ENCODE peak calls at places on chromosomes 3 and 15, in ten cellular contexts. One of them, this sample, is unnamed.

GRCh38 chr3:139135657-139136056 is 91.0 kb upstream of the PRR23C start:
- DNase-seq in RWPE2: no peak
- DNase-seq in H9: no peak
- DNase-seq in mesothelial cell of epicardium: no peak
- DNase-seq in astrocyte: no peak
- DNase-seq in lower leg skin: no peak
- DNase-seq in lung: no peak
- DNase-seq in epithelial cell of esophagus: no peak
- DNase-seq in AG04449: no peak
- DNase-seq in tibial nerve: no peak
- DNase-seq in this sample: no peak

GRCh38 chr3:8239718-8240698 is 261.6 kb upstream of the LMCD1 start:
- DNase-seq in H9: peak
- DNase-seq in lower leg skin: no peak
- DNase-seq in mesothelial cell of epicardium: no peak
- DNase-seq in AG04449: peak
- DNase-seq in lung: no peak
- DNase-seq in astrocyte: peak
- DNase-seq in tibial nerve: no peak
- DNase-seq in epithelial cell of esophagus: peak
- DNase-seq in RWPE2: no peak
- DNase-seq in this sample: peak

GRCh38 chr3:48518069-48518468 is 14.1 kb upstream of the SHISA5 start:
- DNase-seq in H9: no peak
- DNase-seq in lower leg skin: no peak
- DNase-seq in tibial nerve: no peak
- DNase-seq in AG04449: no peak
- DNase-seq in lung: no peak
- DNase-seq in epithelial cell of esophagus: no peak
- DNase-seq in RWPE2: no peak
- DNase-seq in astrocyte: no peak
- DNase-seq in mesothelial cell of epicardium: no peak
- DNase-seq in this sample: no peak

GRCh38 chr15:65336767-65337435 is 32.4 kb downstream of the RNU5B-1 start:
- DNase-seq in H9: no peak
- DNase-seq in tibial nerve: no peak
- DNase-seq in epithelial cell of esophagus: no peak
- DNase-seq in lower leg skin: no peak
- DNase-seq in AG04449: no peak
- DNase-seq in lung: no peak
- DNase-seq in RWPE2: no peak
- DNase-seq in astrocyte: no peak
- DNase-seq in mesothelial cell of epicardium: no peak
- DNase-seq in this sample: no peak

GRCh38 chr3:122727766-122728165 is 47.1 kb downstream of the PARP14 start:
- DNase-seq in RWPE2: no peak
- DNase-seq in astrocyte: no peak
- DNase-seq in lower leg skin: no peak
- DNase-seq in lung: no peak
- DNase-seq in mesothelial cell of epicardium: no peak
- DNase-seq in H9: no peak
- DNase-seq in epithelial cell of esophagus: no peak
- DNase-seq in tibial nerve: no peak
- DNase-seq in AG04449: no peak
- DNase-seq in this sample: no peak

GRCh38 chr3:165788531-165788930 is 48.7 kb downstream of the BCHE start:
- DNase-seq in epithelial cell of esophagus: no peak
- DNase-seq in RWPE2: no peak
- DNase-seq in mesothelial cell of epicardium: no peak
- DNase-seq in tibial nerve: no peak
- DNase-seq in AG04449: no peak
- DNase-seq in lung: no peak
- DNase-seq in lower leg skin: no peak
- DNase-seq in astrocyte: no peak
- DNase-seq in H9: no peak
- DNase-seq in this sample: no peak

GRCh38 chr15:40330368-40330836 is 6.9 kb downstream of the INAFM2 start:
- DNase-seq in epithelial cell of esophagus: no peak
- DNase-seq in lung: peak
- DNase-seq in AG04449: no peak
- DNase-seq in tibial nerve: no peak
- DNase-seq in H9: no peak
- DNase-seq in lower leg skin: no peak
- DNase-seq in RWPE2: no peak
- DNase-seq in astrocyte: peak
- DNase-seq in mesothelial cell of epicardium: no peak
- DNase-seq in this sample: no peak

GRCh38 chr3:162034368-162034767 is 537.8 kb downstream of the OTOL1 start:
- DNase-seq in astrocyte: peak
- DNase-seq in AG04449: peak
- DNase-seq in RWPE2: no peak
- DNase-seq in H9: no peak
- DNase-seq in lower leg skin: no peak
- DNase-seq in epithelial cell of esophagus: peak
- DNase-seq in tibial nerve: no peak
- DNase-seq in mesothelial cell of epicardium: no peak
- DNase-seq in lung: no peak
- DNase-seq in this sample: no peak

GRCh38 chr3:20321391-20322047 is 135.5 kb upstream of the SGO1 start:
- DNase-seq in H9: no peak
- DNase-seq in AG04449: no peak
- DNase-seq in mesothelial cell of epicardium: no peak
- DNase-seq in lower leg skin: no peak
- DNase-seq in epithelial cell of esophagus: no peak
- DNase-seq in lung: no peak
- DNase-seq in tibial nerve: no peak
- DNase-seq in astrocyte: no peak
- DNase-seq in RWPE2: no peak
- DNase-seq in this sample: no peak

GRCh38 chr3:113221703-113222257 is 10.4 kb downstream of the BOC start:
- DNase-seq in RWPE2: no peak
- DNase-seq in lower leg skin: no peak
- DNase-seq in AG04449: no peak
- DNase-seq in astrocyte: no peak
- DNase-seq in H9: no peak
- DNase-seq in mesothelial cell of epicardium: no peak
- DNase-seq in tibial nerve: no peak
- DNase-seq in lung: no peak
- DNase-seq in epithelial cell of esophagus: no peak
- DNase-seq in this sample: no peak

GRCh38 chr3:66195347-66195783 is 25.4 kb upstream of the SLC25A26 start:
- DNase-seq in lower leg skin: no peak
- DNase-seq in astrocyte: peak
- DNase-seq in tibial nerve: no peak
- DNase-seq in epithelial cell of esophagus: peak
- DNase-seq in mesothelial cell of epicardium: peak
- DNase-seq in AG04449: no peak
- DNase-seq in H9: peak
- DNase-seq in RWPE2: no peak
- DNase-seq in lung: peak
- DNase-seq in this sample: peak
- TF ChIP-seq CTCF in lower leg skin: no peak
- TF ChIP-seq CTCF in astrocyte: peak
- TF ChIP-seq CTCF in tibial nerve: no peak
- TF ChIP-seq CTCF in epithelial cell of esophagus: no peak
- TF ChIP-seq CTCF in mesothelial cell of epicardium: no peak
- TF ChIP-seq CTCF in AG04449: peak
- TF ChIP-seq CTCF in H9: peak
- TF ChIP-seq CTCF in RWPE2: no peak
- TF ChIP-seq CTCF in lung: no peak
- TF ChIP-seq CTCF in this sample: no peak

GRCh38 chr3:152183473-152183872 is 85.3 kb upstream of the MBNL1 start:
- DNase-seq in AG04449: no peak
- DNase-seq in lower leg skin: no peak
- DNase-seq in RWPE2: no peak
- DNase-seq in mesothelial cell of epicardium: no peak
- DNase-seq in tibial nerve: no peak
- DNase-seq in astrocyte: no peak
- DNase-seq in epithelial cell of esophagus: no peak
- DNase-seq in H9: peak
- DNase-seq in lung: no peak
- DNase-seq in this sample: peak
- TF ChIP-seq CTCF in AG04449: peak
- TF ChIP-seq CTCF in lower leg skin: no peak
- TF ChIP-seq CTCF in RWPE2: peak
- TF ChIP-seq CTCF in mesothelial cell of epicardium: no peak
- TF ChIP-seq CTCF in tibial nerve: peak
- TF ChIP-seq CTCF in astrocyte: peak
- TF ChIP-seq CTCF in epithelial cell of esophagus: no peak
- TF ChIP-seq CTCF in H9: peak
- TF ChIP-seq CTCF in lung: peak
- TF ChIP-seq CTCF in this sample: peak

GRCh38 chr3:97138914-97139541 is 324.6 kb downstream of the EPHA6 start:
- DNase-seq in epithelial cell of esophagus: peak
- DNase-seq in lower leg skin: no peak
- DNase-seq in tibial nerve: no peak
- DNase-seq in RWPE2: no peak
- DNase-seq in H9: peak
- DNase-seq in astrocyte: no peak
- DNase-seq in mesothelial cell of epicardium: no peak
- DNase-seq in lung: no peak
- DNase-seq in AG04449: no peak
- DNase-seq in this sample: no peak
- TF ChIP-seq CTCF in epithelial cell of esophagus: peak
- TF ChIP-seq CTCF in lower leg skin: no peak
- TF ChIP-seq CTCF in tibial nerve: no peak
- TF ChIP-seq CTCF in RWPE2: no peak
- TF ChIP-seq CTCF in H9: peak
- TF ChIP-seq CTCF in astrocyte: no peak
- TF ChIP-seq CTCF in mesothelial cell of epicardium: no peak
- TF ChIP-seq CTCF in lung: no peak
- TF ChIP-seq CTCF in AG04449: no peak
- TF ChIP-seq CTCF in this sample: peak

GRCh38 chr3:186609247-186609868 is 3.5 kb upstream of the AHSG start:
- DNase-seq in H9: no peak
- DNase-seq in astrocyte: no peak
- DNase-seq in lung: no peak
- DNase-seq in RWPE2: no peak
- DNase-seq in epithelial cell of esophagus: peak
- DNase-seq in lower leg skin: no peak
- DNase-seq in tibial nerve: no peak
- DNase-seq in mesothelial cell of epicardium: no peak
- DNase-seq in AG04449: no peak
- DNase-seq in this sample: no peak
- TF ChIP-seq CTCF in H9: peak
- TF ChIP-seq CTCF in astrocyte: no peak
- TF ChIP-seq CTCF in lung: no peak
- TF ChIP-seq CTCF in RWPE2: peak
- TF ChIP-seq CTCF in epithelial cell of esophagus: peak
- TF ChIP-seq CTCF in lower leg skin: no peak
- TF ChIP-seq CTCF in tibial nerve: no peak
- TF ChIP-seq CTCF in mesothelial cell of epicardium: no peak
- TF ChIP-seq CTCF in AG04449: peak
- TF ChIP-seq CTCF in this sample: no peak

GRCh38 chr3:119582178-119582577 is 2.9 kb downstream of the ADPRH start:
- DNase-seq in AG04449: no peak
- DNase-seq in lower leg skin: no peak
- DNase-seq in H9: no peak
- DNase-seq in tibial nerve: no peak
- DNase-seq in RWPE2: no peak
- DNase-seq in astrocyte: no peak
- DNase-seq in lung: no peak
- DNase-seq in epithelial cell of esophagus: peak
- DNase-seq in mesothelial cell of epicardium: no peak
- DNase-seq in this sample: no peak

GRCh38 chr3:119580148-119580760 is 962 bp downstream of the ADPRH start:
- DNase-seq in H9: peak
- DNase-seq in epithelial cell of esophagus: peak
- DNase-seq in lung: peak
- DNase-seq in mesothelial cell of epicardium: no peak
- DNase-seq in AG04449: no peak
- DNase-seq in RWPE2: no peak
- DNase-seq in tibial nerve: no peak
- DNase-seq in lower leg skin: no peak
- DNase-seq in astrocyte: no peak
- DNase-seq in this sample: peak

GRCh38 chr3:119585193-119585592 is 5.9 kb downstream of the ADPRH start:
- DNase-seq in astrocyte: no peak
- DNase-seq in H9: no peak
- DNase-seq in RWPE2: no peak
- DNase-seq in lung: no peak
- DNase-seq in lower leg skin: no peak
- DNase-seq in epithelial cell of esophagus: no peak
- DNase-seq in mesothelial cell of epicardium: no peak
- DNase-seq in AG04449: no peak
- DNase-seq in tibial nerve: no peak
- DNase-seq in this sample: no peak

GRCh38 chr3:119575507-119575906 is 3.8 kb upstream of the ADPRH start:
- DNase-seq in RWPE2: no peak
- DNase-seq in lower leg skin: no peak
- DNase-seq in astrocyte: no peak
- DNase-seq in H9: no peak
- DNase-seq in AG04449: no peak
- DNase-seq in tibial nerve: no peak
- DNase-seq in epithelial cell of esophagus: no peak
- DNase-seq in mesothelial cell of epicardium: no peak
- DNase-seq in lung: no peak
- DNase-seq in this sample: no peak

DNA sequence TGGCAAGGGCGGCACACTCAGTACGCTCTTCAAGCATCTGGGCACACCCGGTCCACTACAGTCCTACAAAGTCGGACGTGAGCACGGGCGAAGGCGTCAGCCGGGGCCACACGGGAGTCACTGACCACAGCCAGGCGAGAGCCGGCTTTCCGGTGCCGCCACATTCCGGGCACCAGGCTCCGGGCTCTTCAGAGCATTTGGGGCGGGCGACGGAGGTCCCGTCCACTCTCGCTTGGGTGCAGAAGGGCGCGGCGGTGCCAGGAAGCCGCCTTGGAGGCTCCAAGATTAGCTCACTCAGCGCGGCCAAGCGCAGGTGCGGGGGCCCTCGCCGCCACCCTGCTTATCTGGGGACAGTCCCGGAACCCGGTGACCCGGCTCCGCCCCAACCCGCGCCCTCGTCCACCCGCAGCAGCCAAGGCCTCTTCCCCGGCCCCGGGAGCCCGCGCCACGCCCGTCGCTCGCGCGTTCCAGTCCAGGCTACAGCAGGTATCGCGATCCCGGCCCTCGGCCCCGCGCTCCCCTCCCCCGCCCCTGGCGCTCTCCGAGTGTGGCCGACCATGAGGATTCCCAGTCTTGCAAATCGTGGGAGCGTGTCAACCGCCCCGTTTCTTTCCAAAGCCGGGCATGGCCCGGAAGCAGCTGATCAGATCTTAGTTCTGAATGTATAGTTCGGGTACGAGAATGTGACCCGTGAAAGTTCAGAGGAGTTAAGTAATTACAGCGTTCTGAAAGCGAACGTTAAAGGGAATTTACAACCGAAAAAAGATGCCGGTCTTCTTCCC is at the start of gene ADPRH:
- DNase-seq in tibial nerve: peak
- DNase-seq in epithelial cell of esophagus: peak
- DNase-seq in mesothelial cell of epicardium: peak
- DNase-seq in lung: peak
- DNase-seq in H9: peak
- DNase-seq in astrocyte: peak
- DNase-seq in lower leg skin: peak
- DNase-seq in AG04449: no peak
- DNase-seq in RWPE2: no peak
- DNase-seq in this sample: peak
- TF ChIP-seq CTCF in tibial nerve: no peak
- TF ChIP-seq CTCF in epithelial cell of esophagus: no peak
- TF ChIP-seq CTCF in mesothelial cell of epicardium: no peak
- TF ChIP-seq CTCF in lung: no peak
- TF ChIP-seq CTCF in H9: no peak
- TF ChIP-seq CTCF in astrocyte: no peak
- TF ChIP-seq CTCF in lower leg skin: no peak
- TF ChIP-seq CTCF in AG04449: no peak
- TF ChIP-seq CTCF in RWPE2: no peak
- TF ChIP-seq CTCF in this sample: no peak